ENCODE peak calls at places on chromosomes 1 and 21, in four cellular contexts. One of them, this sample, is unnamed.

GRCh38 chr1:201653883-201654282 is 115.0 kb downstream of the NAV1 start:
- DNase-seq in colonic mucosa: no peak
- DNase-seq in AG09309: no peak
- DNase-seq in B cell: no peak
- DNase-seq in this sample: no peak

GRCh38 chr21:14584357-14585095 is 38.4 kb upstream of the SAMSN1 start:
- DNase-seq in AG09309: no peak
- DNase-seq in colonic mucosa: no peak
- DNase-seq in B cell: no peak
- DNase-seq in this sample: no peak

GRCh38 chr1:59173721-59174120 is 123.2 kb upstream of the FGGY start:
- DNase-seq in colonic mucosa: no peak
- DNase-seq in B cell: no peak
- DNase-seq in AG09309: no peak
- DNase-seq in this sample: no peak

GRCh38 chr1:6505367-6506209 is 14.1 kb upstream of the PLEKHG5 start:
- DNase-seq in B cell: no peak
- DNase-seq in AG09309: no peak
- DNase-seq in colonic mucosa: no peak
- DNase-seq in this sample: no peak

GRCh38 chr1:113946668-113947387 is 17.7 kb downstream of the HIPK1 start:
- DNase-seq in AG09309: no peak
- DNase-seq in B cell: no peak
- DNase-seq in colonic mucosa: no peak
- DNase-seq in this sample: no peak

GRCh38 chr21:21688877-21689276 is 690.7 kb downstream of the NCAM2 start:
- DNase-seq in AG09309: no peak
- DNase-seq in B cell: no peak
- DNase-seq in colonic mucosa: no peak
- DNase-seq in this sample: no peak

GRCh38 chr1:179805291-179806195 is 62.5 kb downstream of the FAM163A start:
- DNase-seq in B cell: no peak
- DNase-seq in colonic mucosa: no peak
- DNase-seq in AG09309: no peak
- DNase-seq in this sample: no peak

GRCh38 chr1:172122381-172122780 is 281.1 kb downstream of the DNM3 start:
- DNase-seq in AG09309: no peak
- DNase-seq in B cell: no peak
- DNase-seq in colonic mucosa: no peak
- DNase-seq in this sample: no peak

GRCh38 chr1:221272940-221273339 is 393.7 kb downstream of the HLX start:
- DNase-seq in AG09309: no peak
- DNase-seq in B cell: no peak
- DNase-seq in colonic mucosa: no peak
- DNase-seq in this sample: peak

GRCh38 chr1:90371106-90371813 is 345.8 kb downstream of the BARHL2 start:
- DNase-seq in colonic mucosa: no peak
- DNase-seq in AG09309: peak
- DNase-seq in B cell: no peak
- DNase-seq in this sample: no peak

GRCh38 chr1:30335389-30335996 is 387.9 kb downstream of the MATN1 start:
- DNase-seq in AG09309: no peak
- DNase-seq in B cell: no peak
- DNase-seq in colonic mucosa: no peak
- DNase-seq in this sample: no peak

DNA sequence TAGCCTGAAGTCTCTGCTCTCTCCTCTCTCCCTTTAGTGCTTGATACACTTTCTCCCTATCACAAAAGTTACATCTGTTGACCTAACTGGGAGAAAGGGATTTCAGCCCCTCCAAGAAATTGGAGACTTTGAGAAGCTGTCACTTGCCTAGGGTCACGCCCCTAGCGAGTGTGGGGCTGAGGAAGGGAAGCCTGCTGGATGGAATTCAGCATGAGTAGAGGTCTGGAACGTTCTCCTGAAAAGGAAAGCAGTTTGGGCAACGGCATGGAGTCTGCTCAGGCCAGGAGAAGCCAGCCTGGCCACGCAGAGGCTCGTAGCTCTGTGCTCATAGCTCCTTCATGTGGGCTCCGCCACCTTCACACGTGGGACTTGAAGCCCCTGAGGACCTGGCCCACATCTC is 22.4 kb downstream of the COL16A1 start:
- DNase-seq in colonic mucosa: no peak
- DNase-seq in B cell: no peak
- DNase-seq in AG09309: no peak
- DNase-seq in this sample: no peak
- TF ChIP-seq CTCF in colonic mucosa: no peak
- TF ChIP-seq CTCF in B cell: no peak
- TF ChIP-seq CTCF in AG09309: no peak
- TF ChIP-seq CTCF in this sample: no peak

GRCh38 chr1:32716312-32717126 is 13.9 kb upstream of the SYNC start:
- DNase-seq in AG09309: no peak
- DNase-seq in colonic mucosa: peak
- DNase-seq in B cell: peak
- DNase-seq in this sample: peak
- TF ChIP-seq CTCF in AG09309: no peak
- TF ChIP-seq CTCF in colonic mucosa: no peak
- TF ChIP-seq CTCF in B cell: no peak
- TF ChIP-seq CTCF in this sample: no peak

GRCh38 chr1:44819594-44820327 is 11.4 kb downstream of the BTBD19 start:
- DNase-seq in B cell: peak
- DNase-seq in colonic mucosa: peak
- DNase-seq in AG09309: no peak
- DNase-seq in this sample: peak
- TF ChIP-seq CTCF in B cell: no peak
- TF ChIP-seq CTCF in colonic mucosa: peak
- TF ChIP-seq CTCF in AG09309: peak
- TF ChIP-seq CTCF in this sample: no peak

GRCh38 chr1:109923131-109923945 is 12.7 kb downstream of the CSF1 start:
- DNase-seq in AG09309: no peak
- DNase-seq in B cell: no peak
- DNase-seq in colonic mucosa: peak
- DNase-seq in this sample: no peak
- TF ChIP-seq CTCF in AG09309: peak
- TF ChIP-seq CTCF in B cell: no peak
- TF ChIP-seq CTCF in colonic mucosa: peak
- TF ChIP-seq CTCF in this sample: no peak

DNA sequence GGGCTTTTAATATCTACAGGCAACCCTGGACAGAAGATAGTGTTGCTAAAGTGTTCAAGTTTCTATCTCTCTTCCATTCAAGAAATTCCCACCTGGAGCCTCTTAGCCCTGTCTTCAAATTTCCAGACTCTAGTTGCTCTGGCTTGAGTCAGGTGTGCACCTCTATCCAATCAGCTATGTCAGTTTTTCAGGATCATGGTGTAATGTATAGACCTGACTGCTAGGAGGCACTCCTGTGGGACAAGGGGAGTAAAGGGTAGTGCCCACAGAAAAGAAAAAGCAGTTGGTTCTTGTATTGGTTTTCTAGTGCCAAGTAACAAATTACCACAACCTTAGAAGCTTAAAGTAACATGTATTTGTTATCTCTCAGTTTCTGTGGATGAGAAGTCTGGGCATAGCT is 6.2 kb upstream of the ZRANB2 start:
- DNase-seq in colonic mucosa: no peak
- DNase-seq in AG09309: no peak
- DNase-seq in B cell: no peak
- DNase-seq in this sample: no peak
- TF ChIP-seq CTCF in colonic mucosa: no peak
- TF ChIP-seq CTCF in AG09309: no peak
- TF ChIP-seq CTCF in B cell: no peak
- TF ChIP-seq CTCF in this sample: no peak

This sample was measured in Calu3.